ENCODE peak calls at places on chromosome 12, in six cellular contexts. One of them, this sample, is unnamed.
A peak's percentile ranks its signal among the peaks of the same experiment; 100 is the strongest.

GRCh38 chr12:53804429-53804828 is 52.6 kb upstream of the CISTR start:
- DNase-seq in fibroblast of the aortic adventitia: no peak
- DNase-seq in tibial artery: no peak
- DNase-seq in fibroblast of pulmonary artery: no peak
- DNase-seq in left lung: peak; percentile 42
- DNase-seq in lower lobe of right lung: no peak
- DNase-seq in this sample: no peak

GRCh38 chr12:54549774-54550451 is 512 bp downstream of the PDE1B start:
- DNase-seq in fibroblast of the aortic adventitia: no peak
- DNase-seq in tibial artery: no peak
- DNase-seq in fibroblast of pulmonary artery: no peak
- DNase-seq in left lung: no peak
- DNase-seq in lower lobe of right lung: no peak
- DNase-seq in this sample: peak; percentile 28

GRCh38 chr12:92094751-92095161 is 50.9 kb downstream of the BTG1 start:
- DNase-seq in fibroblast of the aortic adventitia: peak; percentile 58
- DNase-seq in tibial artery: no peak
- DNase-seq in fibroblast of pulmonary artery: peak; percentile 35
- DNase-seq in left lung: no peak
- DNase-seq in lower lobe of right lung: no peak
- DNase-seq in this sample: no peak

GRCh38 chr12:129854591-129854990 is 49.2 kb downstream of the TMEM132D start:
- DNase-seq in fibroblast of the aortic adventitia: no peak
- DNase-seq in tibial artery: no peak
- DNase-seq in fibroblast of pulmonary artery: no peak
- DNase-seq in left lung: no peak
- DNase-seq in lower lobe of right lung: no peak
- DNase-seq in this sample: no peak

GRCh38 chr12:46342562-46343033 is 30.0 kb downstream of the SLC38A2 start:
- DNase-seq in fibroblast of the aortic adventitia: peak; percentile 77
- DNase-seq in tibial artery: peak; percentile 63
- DNase-seq in fibroblast of pulmonary artery: peak; percentile 56
- DNase-seq in left lung: no peak
- DNase-seq in lower lobe of right lung: no peak
- DNase-seq in this sample: peak; percentile 57

GRCh38 chr12:6302621-6303020 is 7.9 kb upstream of the PLEKHG6 start:
- DNase-seq in fibroblast of the aortic adventitia: no peak
- DNase-seq in tibial artery: no peak
- DNase-seq in fibroblast of pulmonary artery: no peak
- DNase-seq in left lung: no peak
- DNase-seq in lower lobe of right lung: no peak
- DNase-seq in this sample: no peak

GRCh38 chr12:125186471-125187147 is 121.4 kb downstream of the AACS start:
- DNase-seq in fibroblast of the aortic adventitia: peak; percentile 12
- DNase-seq in tibial artery: no peak
- DNase-seq in fibroblast of pulmonary artery: no peak
- DNase-seq in left lung: no peak
- DNase-seq in lower lobe of right lung: no peak
- DNase-seq in this sample: peak; percentile 29

GRCh38 chr12:121334513-121335343 is 17.5 kb downstream of the ANAPC5 start:
- DNase-seq in fibroblast of the aortic adventitia: peak; percentile 84
- DNase-seq in tibial artery: no peak
- DNase-seq in fibroblast of pulmonary artery: peak; percentile 86
- DNase-seq in left lung: no peak
- DNase-seq in lower lobe of right lung: no peak
- DNase-seq in this sample: peak; percentile 75

GRCh38 chr12:4005851-4006400 is 132.7 kb upstream of the PARP11 start:
- DNase-seq in fibroblast of the aortic adventitia: no peak
- DNase-seq in tibial artery: no peak
- DNase-seq in fibroblast of pulmonary artery: no peak
- DNase-seq in left lung: no peak
- DNase-seq in lower lobe of right lung: no peak
- DNase-seq in this sample: no peak

GRCh38 chr12:34356233-34356987 is 334.1 kb downstream of the ALG10 start:
- DNase-seq in fibroblast of the aortic adventitia: no peak
- DNase-seq in tibial artery: no peak
- DNase-seq in fibroblast of pulmonary artery: no peak
- DNase-seq in left lung: no peak
- DNase-seq in lower lobe of right lung: no peak
- DNase-seq in this sample: no peak

GRCh38 chr12:123142948-123143752 is 7.7 kb downstream of the PITPNM2 start:
- DNase-seq in fibroblast of the aortic adventitia: no peak
- DNase-seq in tibial artery: peak; percentile 68
- DNase-seq in fibroblast of pulmonary artery: no peak
- DNase-seq in left lung: peak; percentile 83
- DNase-seq in lower lobe of right lung: peak; percentile 83
- DNase-seq in this sample: no peak

GRCh38 chr12:4784404-4785054 is 64.3 kb downstream of the GALNT8 start:
- DNase-seq in fibroblast of the aortic adventitia: no peak
- DNase-seq in tibial artery: no peak
- DNase-seq in fibroblast of pulmonary artery: no peak
- DNase-seq in left lung: no peak
- DNase-seq in lower lobe of right lung: no peak
- DNase-seq in this sample: no peak

GRCh38 chr12:32322354-32322753 is 77.0 kb upstream of the FGD4 start:
- DNase-seq in fibroblast of the aortic adventitia: no peak
- DNase-seq in tibial artery: no peak
- DNase-seq in fibroblast of pulmonary artery: no peak
- DNase-seq in left lung: no peak
- DNase-seq in lower lobe of right lung: no peak
- DNase-seq in this sample: no peak

GRCh38 chr12:120996133-120996746 is 17.9 kb downstream of the HNF1A start:
- DNase-seq in fibroblast of the aortic adventitia: no peak
- DNase-seq in tibial artery: no peak
- DNase-seq in fibroblast of pulmonary artery: no peak
- DNase-seq in left lung: no peak
- DNase-seq in lower lobe of right lung: peak; percentile 34
- DNase-seq in this sample: no peak

GRCh38 chr12:71240941-71241340 is 83.1 kb upstream of the TSPAN8 start:
- DNase-seq in fibroblast of the aortic adventitia: peak; percentile 91
- DNase-seq in tibial artery: no peak
- DNase-seq in fibroblast of pulmonary artery: no peak
- DNase-seq in left lung: no peak
- DNase-seq in lower lobe of right lung: no peak
- DNase-seq in this sample: no peak

GRCh38 chr12:102728506-102729242 is 188.4 kb downstream of the PAH start:
- DNase-seq in fibroblast of the aortic adventitia: no peak
- DNase-seq in tibial artery: no peak
- DNase-seq in fibroblast of pulmonary artery: no peak
- DNase-seq in left lung: no peak
- DNase-seq in lower lobe of right lung: no peak
- DNase-seq in this sample: no peak

GRCh38 chr12:256225-256624 is 6.4 kb downstream of the SLC6A13 start:
- DNase-seq in fibroblast of the aortic adventitia: no peak
- DNase-seq in tibial artery: no peak
- DNase-seq in fibroblast of pulmonary artery: no peak
- DNase-seq in left lung: no peak
- DNase-seq in lower lobe of right lung: no peak
- DNase-seq in this sample: no peak

GRCh38 chr12:32947203-32947795 is 50.7 kb upstream of the PKP2 start:
- DNase-seq in fibroblast of the aortic adventitia: peak; percentile 24
- DNase-seq in tibial artery: no peak
- DNase-seq in fibroblast of pulmonary artery: peak; percentile 31
- DNase-seq in left lung: no peak
- DNase-seq in lower lobe of right lung: no peak
- DNase-seq in this sample: no peak

GRCh38 chr12:38911611-38912010 is 6.2 kb upstream of the CPNE8 start:
- DNase-seq in fibroblast of the aortic adventitia: no peak
- DNase-seq in tibial artery: no peak
- DNase-seq in fibroblast of pulmonary artery: no peak
- DNase-seq in left lung: no peak
- DNase-seq in lower lobe of right lung: no peak
- DNase-seq in this sample: no peak

GRCh38 chr12:58640314-58640713 is 280.0 kb downstream of the LRIG3 start:
- DNase-seq in fibroblast of the aortic adventitia: peak; percentile 19
- DNase-seq in tibial artery: no peak
- DNase-seq in fibroblast of pulmonary artery: peak; percentile 9
- DNase-seq in left lung: no peak
- DNase-seq in lower lobe of right lung: no peak
- DNase-seq in this sample: no peak

GRCh38 chr12:89927226-89927698 is 218.6 kb upstream of the ATP2B1 start:
- DNase-seq in fibroblast of the aortic adventitia: no peak
- DNase-seq in tibial artery: no peak
- DNase-seq in fibroblast of pulmonary artery: no peak
- DNase-seq in left lung: no peak
- DNase-seq in lower lobe of right lung: no peak
- DNase-seq in this sample: no peak

GRCh38 chr12:26694402-26694801 is 138.6 kb downstream of the ITPR2 start:
- DNase-seq in fibroblast of the aortic adventitia: no peak
- DNase-seq in tibial artery: no peak
- DNase-seq in fibroblast of pulmonary artery: no peak
- DNase-seq in left lung: no peak
- DNase-seq in lower lobe of right lung: no peak
- DNase-seq in this sample: no peak

GRCh38 chr12:26689281-26689841 is 143.6 kb downstream of the ITPR2 start:
- DNase-seq in fibroblast of the aortic adventitia: no peak
- DNase-seq in tibial artery: no peak
- DNase-seq in fibroblast of pulmonary artery: no peak
- DNase-seq in left lung: no peak
- DNase-seq in lower lobe of right lung: no peak
- DNase-seq in this sample: no peak

GRCh38 chr12:26691234-26691970 is 141.6 kb downstream of the ITPR2 start:
- DNase-seq in fibroblast of the aortic adventitia: peak; percentile 92
- DNase-seq in tibial artery: no peak
- DNase-seq in fibroblast of pulmonary artery: peak; percentile 96
- DNase-seq in left lung: no peak
- DNase-seq in lower lobe of right lung: no peak
- DNase-seq in this sample: peak; percentile 94

GRCh38 chr12:26690601-26691000 is 142.4 kb downstream of the ITPR2 start:
- DNase-seq in fibroblast of the aortic adventitia: no peak
- DNase-seq in tibial artery: no peak
- DNase-seq in fibroblast of pulmonary artery: no peak
- DNase-seq in left lung: no peak
- DNase-seq in lower lobe of right lung: no peak
- DNase-seq in this sample: no peak

GRCh38 chr12:26692417-26692816 is 140.6 kb downstream of the ITPR2 start:
- DNase-seq in fibroblast of the aortic adventitia: no peak
- DNase-seq in tibial artery: no peak
- DNase-seq in fibroblast of pulmonary artery: no peak
- DNase-seq in left lung: no peak
- DNase-seq in lower lobe of right lung: no peak
- DNase-seq in this sample: no peak
- TF ChIP-seq CTCF in fibroblast of the aortic adventitia: no peak
- TF ChIP-seq CTCF in tibial artery: no peak
- TF ChIP-seq CTCF in fibroblast of pulmonary artery: no peak
- TF ChIP-seq CTCF in left lung: no peak
- TF ChIP-seq CTCF in lower lobe of right lung: no peak
- TF ChIP-seq CTCF in this sample: no peak

DNA sequence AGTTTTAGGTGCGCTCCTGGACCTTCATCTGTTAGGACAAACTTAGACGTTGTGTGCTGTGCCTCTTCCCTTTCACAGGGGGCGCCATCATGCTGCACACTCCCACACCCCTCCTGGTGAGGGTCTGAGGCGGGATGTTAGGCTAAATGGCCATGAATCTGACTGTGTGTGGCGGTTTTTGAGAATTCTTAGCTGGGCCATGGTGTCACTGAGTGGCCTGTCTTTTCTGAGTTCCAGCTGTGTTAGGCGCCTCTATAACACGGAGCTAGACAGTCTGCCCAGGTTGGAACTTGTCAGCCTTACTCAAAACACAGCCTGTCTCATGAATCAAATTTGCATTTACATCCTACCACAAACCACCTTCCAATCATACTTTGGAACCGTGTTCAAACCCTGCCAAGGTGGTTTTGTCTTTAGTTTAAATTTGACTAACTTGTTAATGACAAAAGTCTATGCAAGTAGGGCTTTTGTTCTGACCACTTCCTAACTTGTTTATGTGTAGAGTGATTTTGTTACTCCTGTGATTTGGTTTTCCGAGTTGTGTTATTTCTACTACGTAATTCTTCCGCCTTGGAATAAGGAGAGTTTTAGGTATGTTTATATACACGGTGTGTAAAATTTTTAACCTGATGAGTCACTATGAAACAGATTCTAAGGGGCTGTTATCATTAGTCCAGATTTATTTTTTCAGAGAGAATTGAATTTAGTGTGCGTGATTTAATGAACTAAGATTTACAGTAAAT is 19.6 kb downstream of the ACVR1B start:
- DNase-seq in fibroblast of the aortic adventitia: peak; percentile 51
- DNase-seq in tibial artery: no peak
- DNase-seq in fibroblast of pulmonary artery: peak; percentile 64
- DNase-seq in left lung: no peak
- DNase-seq in lower lobe of right lung: no peak
- DNase-seq in this sample: no peak
- H3K4me3 ChIP-seq in fibroblast of the aortic adventitia: no peak overlapping the region
- H3K4me3 ChIP-seq in tibial artery: no peak overlapping the region
- H3K4me3 ChIP-seq in fibroblast of pulmonary artery: no peak overlapping the region
- H3K4me3 ChIP-seq in left lung: no peak overlapping the region
- H3K4me3 ChIP-seq in lower lobe of right lung: no peak overlapping the region
- H3K4me3 ChIP-seq in this sample: no peak overlapping the region

GRCh38 chr12:96371138-96371786 is 29.0 kb downstream of the CDK17 start:
- DNase-seq in fibroblast of the aortic adventitia: no peak
- DNase-seq in tibial artery: no peak
- DNase-seq in fibroblast of pulmonary artery: no peak
- DNase-seq in left lung: no peak
- DNase-seq in lower lobe of right lung: no peak
- DNase-seq in this sample: no peak

GRCh38 chr12:96365604-96366230 is 34.5 kb downstream of the CDK17 start:
- DNase-seq in fibroblast of the aortic adventitia: peak; percentile 59
- DNase-seq in tibial artery: no peak
- DNase-seq in fibroblast of pulmonary artery: no peak
- DNase-seq in left lung: no peak
- DNase-seq in lower lobe of right lung: no peak
- DNase-seq in this sample: no peak

GRCh38 chr12:96366255-96366654 is 34.0 kb downstream of the CDK17 start:
- DNase-seq in fibroblast of the aortic adventitia: no peak
- DNase-seq in tibial artery: no peak
- DNase-seq in fibroblast of pulmonary artery: no peak
- DNase-seq in left lung: no peak
- DNase-seq in lower lobe of right lung: no peak
- DNase-seq in this sample: no peak

GRCh38 chr12:96368687-96369086 is 31.6 kb downstream of the CDK17 start:
- DNase-seq in fibroblast of the aortic adventitia: no peak
- DNase-seq in tibial artery: no peak
- DNase-seq in fibroblast of pulmonary artery: no peak
- DNase-seq in left lung: no peak
- DNase-seq in lower lobe of right lung: no peak
- DNase-seq in this sample: no peak

DNA sequence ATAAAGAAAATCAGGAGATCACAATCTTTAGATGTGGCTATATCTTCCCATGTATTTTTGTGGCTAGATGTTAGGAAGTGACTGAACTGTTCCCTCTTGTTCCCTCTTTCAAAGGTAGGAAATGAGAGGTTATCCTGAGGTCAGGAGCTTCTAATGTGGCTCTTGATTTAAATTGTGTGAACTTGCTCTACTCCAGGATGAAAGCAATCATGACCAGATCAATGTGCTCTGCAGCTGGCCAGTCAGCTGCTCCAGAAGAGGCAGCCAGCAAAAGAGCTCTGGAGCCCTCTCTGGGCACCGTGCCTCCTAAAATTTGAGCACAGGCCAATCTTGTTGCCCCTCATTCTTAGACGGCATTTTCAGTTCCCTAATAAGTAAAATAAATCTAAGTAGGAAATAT is 32.0 kb downstream of the CDK17 start:
- DNase-seq in fibroblast of the aortic adventitia: peak; percentile 40
- DNase-seq in tibial artery: no peak
- DNase-seq in fibroblast of pulmonary artery: no peak
- DNase-seq in left lung: no peak
- DNase-seq in lower lobe of right lung: no peak
- DNase-seq in this sample: no peak
- TF ChIP-seq CTCF in fibroblast of the aortic adventitia: no peak
- TF ChIP-seq CTCF in tibial artery: no peak
- TF ChIP-seq CTCF in fibroblast of pulmonary artery: no peak
- TF ChIP-seq CTCF in left lung: no peak
- TF ChIP-seq CTCF in lower lobe of right lung: no peak
- TF ChIP-seq CTCF in this sample: no peak

GRCh38 chr12:57620245-57620935 is 9.2 kb downstream of the ARHGEF25 start:
- DNase-seq in fibroblast of the aortic adventitia: no peak
- DNase-seq in tibial artery: no peak
- DNase-seq in fibroblast of pulmonary artery: no peak
- DNase-seq in left lung: no peak
- DNase-seq in lower lobe of right lung: no peak
- DNase-seq in this sample: no peak
- H3K4me3 ChIP-seq in fibroblast of the aortic adventitia: no peak overlapping the region
- H3K4me3 ChIP-seq in tibial artery: no peak overlapping the region
- H3K4me3 ChIP-seq in fibroblast of pulmonary artery: no peak overlapping the region
- H3K4me3 ChIP-seq in left lung: no peak overlapping the region
- H3K4me3 ChIP-seq in lower lobe of right lung: peak overlapping the region; percentile 52
- H3K4me3 ChIP-seq in this sample: no peak overlapping the region

This sample was measured in foreskin fibroblast.